ENCODE peak calls at places on chromosome 19, in five cellular contexts. One of them, this sample, is unnamed.

GRCh38 chr19:38683393-38684077 is 36.1 kb downstream of the ACTN4 start:
- DNase-seq in upper lobe of right lung: peak
- DNase-seq in NCI-H1436: no peak
- DNase-seq in Calu3: peak
- DNase-seq in activated CD4-positive, alpha-beta T cell treated with anti-CD3 and anti-CD28 coated beads, Interleukin-2, amount 50 U/mL, for 4 hours: peak
- DNase-seq in this sample: peak

GRCh38 chr19:38596057-38596981 is 21.4 kb downstream of the MAP4K1 start:
- DNase-seq in Calu3: peak
- DNase-seq in activated CD4-positive, alpha-beta T cell treated with anti-CD3 and anti-CD28 coated beads, Interleukin-2, amount 50 U/mL, for 4 hours: no peak
- DNase-seq in NCI-H1436: no peak
- DNase-seq in upper lobe of right lung: peak
- DNase-seq in this sample: peak

GRCh38 chr19:54325194-54325621 is 12.2 kb upstream of the LILRA5 start:
- DNase-seq in upper lobe of right lung: peak
- DNase-seq in activated CD4-positive, alpha-beta T cell treated with anti-CD3 and anti-CD28 coated beads, Interleukin-2, amount 50 U/mL, for 4 hours: peak
- DNase-seq in Calu3: peak
- DNase-seq in NCI-H1436: peak
- DNase-seq in this sample: peak

GRCh38 chr19:51751655-51752054 is at the start of gene FPR1:
- DNase-seq in Calu3: peak
- DNase-seq in upper lobe of right lung: no peak
- DNase-seq in activated CD4-positive, alpha-beta T cell treated with anti-CD3 and anti-CD28 coated beads, Interleukin-2, amount 50 U/mL, for 4 hours: no peak
- DNase-seq in NCI-H1436: no peak
- DNase-seq in this sample: no peak

GRCh38 chr19:1027953-1028902 is 1.8 kb downstream of the CNN2 start:
- DNase-seq in upper lobe of right lung: peak
- DNase-seq in activated CD4-positive, alpha-beta T cell treated with anti-CD3 and anti-CD28 coated beads, Interleukin-2, amount 50 U/mL, for 4 hours: no peak
- DNase-seq in NCI-H1436: peak
- DNase-seq in Calu3: peak
- DNase-seq in this sample: peak

GRCh38 chr19:51535535-51535934 is 4.1 kb upstream of the SIGLEC6 start:
- DNase-seq in NCI-H1436: no peak
- DNase-seq in Calu3: no peak
- DNase-seq in upper lobe of right lung: no peak
- DNase-seq in activated CD4-positive, alpha-beta T cell treated with anti-CD3 and anti-CD28 coated beads, Interleukin-2, amount 50 U/mL, for 4 hours: no peak
- DNase-seq in this sample: no peak

GRCh38 chr19:55585658-55586339 is 5.2 kb upstream of the ZNF579 start:
- DNase-seq in upper lobe of right lung: peak
- DNase-seq in NCI-H1436: peak
- DNase-seq in activated CD4-positive, alpha-beta T cell treated with anti-CD3 and anti-CD28 coated beads, Interleukin-2, amount 50 U/mL, for 4 hours: no peak
- DNase-seq in Calu3: peak
- DNase-seq in this sample: peak

GRCh38 chr19:44903602-44904425 is 1.8 kb upstream of the APOE start:
- DNase-seq in upper lobe of right lung: peak
- DNase-seq in NCI-H1436: peak
- DNase-seq in activated CD4-positive, alpha-beta T cell treated with anti-CD3 and anti-CD28 coated beads, Interleukin-2, amount 50 U/mL, for 4 hours: peak
- DNase-seq in Calu3: peak
- DNase-seq in this sample: no peak

GRCh38 chr19:41299755-41300089 is 10.2 kb upstream of the CCDC97 start:
- DNase-seq in NCI-H1436: no peak
- DNase-seq in activated CD4-positive, alpha-beta T cell treated with anti-CD3 and anti-CD28 coated beads, Interleukin-2, amount 50 U/mL, for 4 hours: no peak
- DNase-seq in upper lobe of right lung: no peak
- DNase-seq in Calu3: no peak
- DNase-seq in this sample: peak

GRCh38 chr19:31316201-31316951 is 32.9 kb downstream of the TSHZ3 start:
- DNase-seq in upper lobe of right lung: no peak
- DNase-seq in Calu3: no peak
- DNase-seq in NCI-H1436: no peak
- DNase-seq in activated CD4-positive, alpha-beta T cell treated with anti-CD3 and anti-CD28 coated beads, Interleukin-2, amount 50 U/mL, for 4 hours: no peak
- DNase-seq in this sample: no peak

GRCh38 chr19:18432275-18433038 is 5.5 kb downstream of the ISYNA1 start:
- DNase-seq in NCI-H1436: no peak
- DNase-seq in Calu3: no peak
- DNase-seq in upper lobe of right lung: no peak
- DNase-seq in activated CD4-positive, alpha-beta T cell treated with anti-CD3 and anti-CD28 coated beads, Interleukin-2, amount 50 U/mL, for 4 hours: no peak
- DNase-seq in this sample: no peak

GRCh38 chr19:42068361-42068755 is 1.6 kb downstream of the GRIK5 start:
- DNase-seq in NCI-H1436: no peak
- DNase-seq in Calu3: no peak
- DNase-seq in upper lobe of right lung: no peak
- DNase-seq in activated CD4-positive, alpha-beta T cell treated with anti-CD3 and anti-CD28 coated beads, Interleukin-2, amount 50 U/mL, for 4 hours: no peak
- DNase-seq in this sample: no peak

GRCh38 chr19:44685877-44686276 is 13.1 kb upstream of the CEACAM16 start:
- DNase-seq in activated CD4-positive, alpha-beta T cell treated with anti-CD3 and anti-CD28 coated beads, Interleukin-2, amount 50 U/mL, for 4 hours: no peak
- DNase-seq in NCI-H1436: no peak
- DNase-seq in upper lobe of right lung: no peak
- DNase-seq in Calu3: peak
- DNase-seq in this sample: no peak

GRCh38 chr19:54420383-54421168 is 5.3 kb downstream of the TTYH1 start:
- DNase-seq in upper lobe of right lung: no peak
- DNase-seq in activated CD4-positive, alpha-beta T cell treated with anti-CD3 and anti-CD28 coated beads, Interleukin-2, amount 50 U/mL, for 4 hours: no peak
- DNase-seq in Calu3: peak
- DNase-seq in NCI-H1436: no peak
- DNase-seq in this sample: no peak

GRCh38 chr19:38061294-38061693 is 154.3 kb downstream of the SIPA1L3 start:
- DNase-seq in Calu3: no peak
- DNase-seq in activated CD4-positive, alpha-beta T cell treated with anti-CD3 and anti-CD28 coated beads, Interleukin-2, amount 50 U/mL, for 4 hours: no peak
- DNase-seq in upper lobe of right lung: no peak
- DNase-seq in NCI-H1436: no peak
- DNase-seq in this sample: no peak

GRCh38 chr19:815079-815774 is 6.5 kb downstream of the PLPPR3 start:
- DNase-seq in activated CD4-positive, alpha-beta T cell treated with anti-CD3 and anti-CD28 coated beads, Interleukin-2, amount 50 U/mL, for 4 hours: no peak
- DNase-seq in NCI-H1436: no peak
- DNase-seq in Calu3: no peak
- DNase-seq in upper lobe of right lung: no peak
- DNase-seq in this sample: no peak

GRCh38 chr19:41445575-41445974 is 2.6 kb downstream of the ERICH4 start:
- DNase-seq in activated CD4-positive, alpha-beta T cell treated with anti-CD3 and anti-CD28 coated beads, Interleukin-2, amount 50 U/mL, for 4 hours: no peak
- DNase-seq in NCI-H1436: no peak
- DNase-seq in upper lobe of right lung: no peak
- DNase-seq in Calu3: no peak
- DNase-seq in this sample: no peak

GRCh38 chr19:48854103-48854502 is 14.3 kb downstream of the PLEKHA4 start:
- DNase-seq in upper lobe of right lung: no peak
- DNase-seq in NCI-H1436: no peak
- DNase-seq in Calu3: no peak
- DNase-seq in activated CD4-positive, alpha-beta T cell treated with anti-CD3 and anti-CD28 coated beads, Interleukin-2, amount 50 U/mL, for 4 hours: no peak
- DNase-seq in this sample: no peak

GRCh38 chr19:15251749-15252397 is 19.6 kb upstream of the EPHX3 start:
- DNase-seq in upper lobe of right lung: no peak
- DNase-seq in activated CD4-positive, alpha-beta T cell treated with anti-CD3 and anti-CD28 coated beads, Interleukin-2, amount 50 U/mL, for 4 hours: no peak
- DNase-seq in Calu3: peak
- DNase-seq in NCI-H1436: no peak
- DNase-seq in this sample: peak

GRCh38 chr19:38898788-38899446 is 501 bp downstream of the SIRT2 start:
- DNase-seq in upper lobe of right lung: no peak
- DNase-seq in NCI-H1436: no peak
- DNase-seq in activated CD4-positive, alpha-beta T cell treated with anti-CD3 and anti-CD28 coated beads, Interleukin-2, amount 50 U/mL, for 4 hours: no peak
- DNase-seq in Calu3: no peak
- DNase-seq in this sample: no peak

GRCh38 chr19:5694167-5694951 is 4.3 kb downstream of the RPL36 start:
- DNase-seq in upper lobe of right lung: no peak
- DNase-seq in NCI-H1436: no peak
- DNase-seq in activated CD4-positive, alpha-beta T cell treated with anti-CD3 and anti-CD28 coated beads, Interleukin-2, amount 50 U/mL, for 4 hours: no peak
- DNase-seq in Calu3: no peak
- DNase-seq in this sample: no peak

GRCh38 chr19:46618670-46619231 is 6.1 kb downstream of the PTGIR start:
- DNase-seq in activated CD4-positive, alpha-beta T cell treated with anti-CD3 and anti-CD28 coated beads, Interleukin-2, amount 50 U/mL, for 4 hours: no peak
- DNase-seq in upper lobe of right lung: no peak
- DNase-seq in NCI-H1436: no peak
- DNase-seq in Calu3: no peak
- DNase-seq in this sample: no peak

GRCh38 chr19:51372649-51373504 is at the start of gene NKG7:
- DNase-seq in NCI-H1436: no peak
- DNase-seq in Calu3: no peak
- DNase-seq in activated CD4-positive, alpha-beta T cell treated with anti-CD3 and anti-CD28 coated beads, Interleukin-2, amount 50 U/mL, for 4 hours: peak
- DNase-seq in upper lobe of right lung: no peak
- DNase-seq in this sample: no peak

GRCh38 chr19:29596080-29596479 is 10.0 kb upstream of the POP4 start:
- DNase-seq in NCI-H1436: no peak
- DNase-seq in upper lobe of right lung: no peak
- DNase-seq in Calu3: no peak
- DNase-seq in activated CD4-positive, alpha-beta T cell treated with anti-CD3 and anti-CD28 coated beads, Interleukin-2, amount 50 U/mL, for 4 hours: no peak
- DNase-seq in this sample: no peak

GRCh38 chr19:35179830-35180229 is 25.3 kb downstream of the FXYD5 start:
- DNase-seq in Calu3: no peak
- DNase-seq in upper lobe of right lung: no peak
- DNase-seq in activated CD4-positive, alpha-beta T cell treated with anti-CD3 and anti-CD28 coated beads, Interleukin-2, amount 50 U/mL, for 4 hours: no peak
- DNase-seq in NCI-H1436: no peak
- DNase-seq in this sample: no peak

GRCh38 chr19:46376241-46377153 is 29.6 kb downstream of the PPP5C start:
- DNase-seq in Calu3: no peak
- DNase-seq in activated CD4-positive, alpha-beta T cell treated with anti-CD3 and anti-CD28 coated beads, Interleukin-2, amount 50 U/mL, for 4 hours: no peak
- DNase-seq in upper lobe of right lung: peak
- DNase-seq in NCI-H1436: no peak
- DNase-seq in this sample: no peak

GRCh38 chr19:883661-884211 is 9.3 kb downstream of the MED16 start:
- DNase-seq in Calu3: peak
- DNase-seq in upper lobe of right lung: peak
- DNase-seq in NCI-H1436: peak
- DNase-seq in activated CD4-positive, alpha-beta T cell treated with anti-CD3 and anti-CD28 coated beads, Interleukin-2, amount 50 U/mL, for 4 hours: no peak
- DNase-seq in this sample: no peak